ENCODE peak calls at places on chromosome 13, in six cellular contexts. D is bronchial epithelial cell, S is Peyer's patch, L is GM23338, Y is endothelial cell of umbilical vein, Z is H9. W is an unnamed sample. For H3K27me3, the result is how much of the 10 kb centered on the place peaks cover.

GRCh38 chr13:19586904-19587634 is 25.7 kb upstream of the TPTE2 start:
- DNase-seq in Y (no peak), L (peak), D (no peak), Z (no peak), S (no peak), W (peak)

GRCh38 chr13:22175815-22176214 is 504.9 kb downstream of the FGF9 start:
- DNase-seq in Z (no peak), L (peak), S (no peak), D (no peak), Y (no peak), W (no peak)

GRCh38 chr13:41562083-41562482 is 104.7 kb downstream of the RGCC start:
- DNase-seq in S (no peak), Z (no peak), Y (peak), L (no peak), D (peak), W (no peak)

GRCh38 chr13:75550159-75550567 is 572 bp downstream of the UCHL3 start:
- DNase-seq in L (peak), Z (no peak), S (no peak), Y (peak), D (peak), W (no peak)

GRCh38 chr13:108342369-108343289 is 73.1 kb downstream of the TNFSF13B start:
- DNase-seq in Z (no peak), S (no peak), Y (peak), L (peak), D (peak), W (no peak)

GRCh38 chr13:97313481-97313880 is 91.3 kb downstream of the MBNL2 start:
- DNase-seq in S (no peak), L (no peak), Z (no peak), Y (no peak), D (no peak), W (no peak)

GRCh38 chr13:113489549-113490495 is 689 bp downstream of the DCUN1D2 start:
- DNase-seq in Y (peak), Z (no peak), D (peak), L (peak), S (no peak), W (peak)

GRCh38 chr13:40787062-40787461 is 2.3 kb upstream of the SLC25A15 start:
- DNase-seq in S (no peak), L (no peak), Z (peak), Y (no peak), D (no peak), W (no peak)

GRCh38 chr13:45138282-45138681 is 18.0 kb downstream of the GTF2F2 start:
- DNase-seq in S (no peak), Y (no peak), D (no peak), L (no peak), Z (no peak), W (no peak)

GRCh38 chr13:32448224-32448623 is 20.3 kb upstream of the N4BP2L1 start:
- DNase-seq in D (no peak), Z (no peak), Y (no peak), L (no peak), S (no peak), W (no peak)

GRCh38 chr13:98103942-98104880 is 38.7 kb upstream of the FARP1 start:
- DNase-seq in L (peak), D (peak), Z (peak), Y (no peak), S (no peak), W (no peak)

GRCh38 chr13:99955747-99956472 is 15.7 kb downstream of the ZIC5 start:
- DNase-seq in D (no peak), S (no peak), Y (no peak), L (peak), Z (peak), W (no peak)

GRCh38 chr13:99955107-99955746 is 16.3 kb downstream of the ZIC5 start:
- DNase-seq in Y (no peak), L (peak), D (no peak), Z (peak), S (no peak), W (no peak)

GRCh38 chr13:99956473-99957349 is 14.9 kb downstream of the ZIC5 start:
- DNase-seq in L (peak), Y (no peak), D (no peak), S (no peak), Z (peak), W (peak)

GRCh38 chr13:99949657-99950413 is 21.7 kb downstream of the ZIC5 start:
- DNase-seq in D (no peak), Z (no peak), S (no peak), Y (no peak), L (no peak), W (no peak)

DNA sequence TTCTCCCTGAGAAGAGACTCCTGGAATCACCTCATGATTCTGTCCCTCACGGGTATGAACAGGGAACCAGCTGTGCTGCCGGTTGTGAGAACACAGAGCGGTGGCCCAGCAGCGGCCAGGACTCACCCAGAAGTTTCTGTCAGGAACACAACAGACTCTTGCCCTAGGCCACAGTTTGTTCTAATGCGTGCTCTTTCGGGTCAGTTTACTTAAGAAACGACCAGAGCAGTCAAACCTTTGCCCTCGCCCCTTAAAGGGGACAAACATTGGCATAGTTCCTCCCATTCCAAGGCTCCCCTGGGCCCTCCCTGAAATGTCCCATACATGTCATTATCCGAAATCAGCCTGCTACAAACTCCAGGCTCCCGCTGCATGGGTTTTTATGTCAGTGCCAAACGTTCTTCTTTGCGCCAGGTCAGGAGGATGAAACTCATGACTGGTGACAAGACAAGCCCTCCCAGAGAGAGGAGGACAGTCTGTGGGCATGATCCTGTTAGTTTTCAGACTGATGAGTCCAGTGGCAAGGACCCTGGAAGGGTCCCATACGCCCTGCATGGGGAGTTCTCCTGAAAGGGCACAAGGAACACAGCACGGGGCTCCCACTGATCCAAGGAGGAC is 18.3 kb downstream of the ZIC5 start:
- DNase-seq in Z (no peak), S (no peak), L (no peak), D (no peak), Y (no peak), W (no peak)
- H3K27me3 ChIP-seq in Z (under half), S (under half), L (half or more), D (under half), Y (half or more), W (under half)

GRCh38 chr13:106533101-106533939 is 2.1 kb downstream of the EFNB2 start:
- DNase-seq in Y (peak), S (peak), D (peak), L (peak), Z (peak), W (no peak)
- TF ChIP-seq CTCF in Y (peak), S (peak), D (peak), L (peak), Z (peak), W (no peak)

DNA sequence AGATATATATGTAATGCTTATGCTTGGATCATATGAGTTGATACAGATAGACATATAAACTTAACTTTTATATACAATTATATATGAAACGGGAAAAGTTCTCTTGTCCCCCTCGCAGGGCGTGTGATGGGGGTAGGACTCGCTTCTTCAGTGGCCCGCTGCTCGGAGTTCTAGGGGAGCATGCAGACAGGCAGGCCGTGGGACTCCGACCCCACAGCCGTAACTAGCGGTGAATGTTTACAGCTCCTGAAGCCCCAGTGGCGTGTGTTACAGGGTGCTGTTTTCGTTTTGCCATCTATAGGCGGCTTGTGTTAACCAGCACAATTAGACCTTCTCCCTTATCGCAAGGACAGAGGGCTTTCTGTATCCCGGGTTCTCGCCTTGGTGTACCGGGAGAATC is 1899.8 kb downstream of the PCDH9 start:
- DNase-seq in L (no peak), D (no peak), Y (no peak), S (no peak), Z (no peak), W (no peak)
- H3K27me3 ChIP-seq in L (under half), D (under half), Y (under half), S (under half), Z (under half), W (under half)

DNA sequence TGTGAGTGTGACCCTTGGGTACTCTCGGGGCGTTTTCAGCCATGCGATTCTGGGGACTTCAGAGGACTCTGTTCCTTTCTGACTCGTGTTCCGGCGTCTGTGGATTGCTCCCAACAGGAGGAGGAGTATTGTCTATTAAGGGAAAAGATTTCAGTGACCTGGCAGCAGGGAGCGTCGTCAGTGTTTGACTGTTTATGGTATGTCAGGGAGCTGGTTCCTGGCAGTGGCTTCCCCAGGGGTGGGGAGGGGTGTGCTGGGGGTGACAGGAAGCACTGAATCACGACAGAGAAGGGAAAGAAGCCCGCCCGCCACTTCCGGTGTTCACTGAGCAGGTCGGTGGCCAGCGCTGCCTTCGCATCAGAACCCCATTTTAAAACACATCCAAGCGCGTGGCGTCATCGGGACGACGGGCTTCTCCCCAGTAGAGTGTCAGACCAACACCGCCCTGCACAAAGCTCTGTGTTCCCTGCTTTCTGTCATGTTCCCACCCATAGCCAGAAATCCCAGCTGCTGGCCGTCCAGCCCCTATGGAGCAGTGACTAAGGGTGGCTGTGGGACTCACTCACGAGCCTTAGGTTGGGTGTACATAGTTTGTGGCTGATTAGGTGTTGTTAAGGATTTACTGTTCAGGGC is 33.8 kb downstream of the COL4A2 start:
- DNase-seq in Y (peak), Z (no peak), D (no peak), S (no peak), L (no peak), W (peak)
- TF ChIP-seq CTCF in Y (no peak), Z (no peak), D (no peak), S (no peak), L (no peak), W (no peak)

GRCh38 chr13:26017932-26018690 is 33.7 kb downstream of the SHISA2 start:
- DNase-seq in D (no peak), S (no peak), Y (peak), Z (no peak), L (no peak), W (no peak)

GRCh38 chr13:26020536-26021290 is 31.1 kb downstream of the SHISA2 start:
- DNase-seq in L (no peak), Y (no peak), Z (no peak), S (no peak), D (no peak), W (no peak)

GRCh38 chr13:26019881-26020535 is 31.8 kb downstream of the SHISA2 start:
- DNase-seq in L (no peak), Z (no peak), D (peak), S (no peak), Y (peak), W (no peak)

GRCh38 chr13:26017196-26017921 is 34.5 kb downstream of the SHISA2 start:
- DNase-seq in S (no peak), Z (no peak), D (no peak), L (no peak), Y (no peak), W (no peak)

DNA sequence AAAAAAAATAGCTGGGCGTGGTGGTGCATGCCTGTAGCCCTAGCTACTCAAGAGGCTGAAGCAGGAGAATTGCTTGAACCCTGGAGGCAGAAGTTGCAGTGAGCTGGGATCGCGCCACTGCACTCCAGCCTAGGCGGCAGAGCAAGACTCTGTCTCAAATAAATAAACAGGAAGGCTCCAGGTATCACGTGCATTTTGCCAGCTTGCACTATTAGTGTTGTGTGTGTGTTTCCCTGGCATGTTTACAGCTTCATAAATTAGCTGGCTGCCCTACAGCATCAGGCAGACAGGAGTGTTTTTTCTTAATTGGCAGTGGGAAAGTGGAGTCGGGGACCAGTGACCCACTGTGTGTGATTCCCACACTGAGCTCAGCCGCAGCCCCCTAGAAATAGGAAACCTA is 32.6 kb downstream of the SHISA2 start:
- DNase-seq in Y (peak), D (no peak), Z (no peak), L (no peak), S (no peak), W (no peak)
- H3K27me3 ChIP-seq in Y (under half), D (under half), Z (under half), L (under half), S (under half), W (under half)

DNA sequence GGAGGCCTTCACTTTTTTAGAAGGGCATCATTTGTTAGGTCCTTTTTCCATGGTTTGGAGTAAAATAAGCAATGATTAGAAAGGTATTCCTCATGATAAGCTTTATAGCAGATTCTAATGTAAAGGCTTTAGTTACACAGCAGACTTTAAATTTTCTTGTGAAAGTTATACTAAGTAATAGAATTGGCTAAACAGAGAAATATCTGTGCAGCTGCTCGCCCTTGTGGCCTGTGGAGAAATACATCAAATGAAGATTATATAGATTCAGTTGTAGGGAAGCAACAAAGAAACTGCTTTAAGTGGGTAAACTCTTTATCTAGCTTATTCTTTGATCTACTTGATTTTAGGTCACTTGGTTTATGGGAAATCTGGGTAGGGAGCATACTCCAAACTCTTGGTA is 1269.7 kb upstream of the SPRY2 start:
- DNase-seq in Y (no peak), D (no peak), L (peak), S (no peak), Z (no peak), W (no peak)
- TF ChIP-seq CTCF in Y (no peak), D (no peak), L (peak), S (no peak), Z (no peak), W (no peak)

GRCh38 chr13:101624981-101625380 is 172.5 kb downstream of the ITGBL1 start:
- DNase-seq in Y (no peak), Z (no peak), S (no peak), D (no peak), L (no peak), W (no peak)

GRCh38 chr13:101627556-101627943 is 175.1 kb downstream of the ITGBL1 start:
- DNase-seq in L (no peak), Z (no peak), Y (peak), D (no peak), S (no peak), W (no peak)

GRCh38 chr13:101631403-101631802 is 178.9 kb downstream of the ITGBL1 start:
- DNase-seq in Z (no peak), D (peak), S (no peak), L (no peak), Y (peak), W (no peak)

GRCh38 chr13:101626925-101627555 is 174.6 kb downstream of the ITGBL1 start:
- DNase-seq in Z (no peak), D (no peak), L (no peak), S (no peak), Y (peak), W (no peak)

DNA sequence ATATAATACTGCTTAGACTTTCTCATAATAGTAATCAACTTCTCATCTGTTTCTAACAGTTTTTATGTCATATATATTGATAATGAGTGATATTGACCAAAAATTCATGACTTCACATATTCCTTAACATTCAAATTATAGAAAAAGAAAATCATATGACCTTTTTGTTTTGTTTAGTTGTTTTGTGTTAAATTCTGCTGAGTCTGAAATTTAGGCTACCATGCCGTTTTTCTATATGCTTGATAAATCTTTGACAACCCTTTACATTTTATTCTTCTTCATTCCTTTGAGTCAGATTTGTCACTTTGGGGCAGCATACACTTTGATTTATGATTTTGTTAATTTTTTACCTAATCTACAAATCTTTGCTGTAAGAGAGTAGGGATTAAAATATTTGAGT is 176.4 kb downstream of the ITGBL1 start:
- DNase-seq in L (no peak), Z (no peak), D (no peak), Y (no peak), S (no peak), W (no peak)
- H3K27me3 ChIP-seq in L (under half), Z (under half), D (under half), Y (under half), S (under half), W (under half)

DNA sequence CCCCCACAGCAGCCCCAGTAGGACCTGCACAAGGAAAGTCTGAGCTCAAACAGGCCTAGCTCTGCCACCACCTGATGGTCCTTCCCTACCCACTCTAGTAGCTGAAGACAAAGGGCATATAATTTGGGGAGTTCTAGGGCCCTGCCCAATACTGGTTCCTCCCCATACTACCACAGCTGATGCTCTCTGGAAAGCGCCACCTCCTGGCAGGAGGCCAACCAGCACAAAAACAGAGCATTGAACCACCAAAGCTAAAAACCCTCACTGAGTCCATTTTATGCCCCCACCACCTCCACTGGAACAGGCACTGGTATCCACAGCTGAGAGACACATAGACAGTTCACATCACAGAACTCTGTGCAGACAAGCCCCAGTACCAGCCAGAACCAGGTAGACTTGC is 1276.8 kb downstream of the OLFM4 start:
- DNase-seq in S (no peak), D (no peak), L (no peak), Z (peak), Y (no peak), W (no peak)
- TF ChIP-seq CTCF in S (no peak), D (no peak), L (peak), Z (peak), Y (no peak), W (no peak)